ENCODE peak calls at places on chromosomes 7 and 10, in four cellular contexts. One of them, this sample, is unnamed.

GRCh38 chr10:88184543-88185297 is 321.3 kb downstream of the PTEN start:
- DNase-seq in HCT116: no peak
- DNase-seq in PC-3: no peak
- DNase-seq in dorsolateral prefrontal cortex: no peak
- DNase-seq in this sample: no peak

GRCh38 chr10:94343159-94343558 is 19.6 kb downstream of the NOC3L start:
- DNase-seq in PC-3: no peak
- DNase-seq in dorsolateral prefrontal cortex: no peak
- DNase-seq in HCT116: no peak
- DNase-seq in this sample: no peak

GRCh38 chr7:33700001-33700899 is 205.1 kb upstream of the BMPER start:
- DNase-seq in HCT116: no peak
- DNase-seq in dorsolateral prefrontal cortex: no peak
- DNase-seq in PC-3: no peak
- DNase-seq in this sample: no peak

GRCh38 chr7:44258423-44258760 is 57.6 kb downstream of the YKT6 start:
- DNase-seq in PC-3: no peak
- DNase-seq in HCT116: no peak
- DNase-seq in dorsolateral prefrontal cortex: no peak
- DNase-seq in this sample: no peak

GRCh38 chr7:75962607-75963382 is 31.6 kb downstream of the TMEM120A start:
- DNase-seq in HCT116: no peak
- DNase-seq in PC-3: no peak
- DNase-seq in dorsolateral prefrontal cortex: no peak
- DNase-seq in this sample: no peak

GRCh38 chr7:109552017-109552416 is 982.3 kb downstream of the DNAJB9 start:
- DNase-seq in dorsolateral prefrontal cortex: no peak
- DNase-seq in PC-3: peak; percentile 11
- DNase-seq in HCT116: no peak
- DNase-seq in this sample: no peak

GRCh38 chr7:34320926-34321609 is 336.9 kb upstream of the NPSR1 start:
- DNase-seq in dorsolateral prefrontal cortex: peak; percentile 28
- DNase-seq in HCT116: peak; percentile 54
- DNase-seq in PC-3: peak; percentile 74
- DNase-seq in this sample: peak; percentile 31

GRCh38 chr7:129925416-129926002 is 27.3 kb downstream of the UBE2H start:
- DNase-seq in dorsolateral prefrontal cortex: no peak
- DNase-seq in HCT116: no peak
- DNase-seq in PC-3: no peak
- DNase-seq in this sample: no peak

GRCh38 chr7:7992502-7992901 is 23.9 kb downstream of the GLCCI1 start:
- DNase-seq in HCT116: no peak
- DNase-seq in dorsolateral prefrontal cortex: no peak
- DNase-seq in PC-3: no peak
- DNase-seq in this sample: no peak

GRCh38 chr7:137443616-137444015 is 100.1 kb upstream of the PTN start:
- DNase-seq in PC-3: peak; percentile 77
- DNase-seq in dorsolateral prefrontal cortex: no peak
- DNase-seq in HCT116: no peak
- DNase-seq in this sample: no peak

GRCh38 chr7:121572615-121573014 is 176.5 kb upstream of the FAM3C start:
- DNase-seq in PC-3: no peak
- DNase-seq in dorsolateral prefrontal cortex: no peak
- DNase-seq in HCT116: no peak
- DNase-seq in this sample: no peak

GRCh38 chr10:110074986-110075664 is 67.3 kb downstream of the ADD3 start:
- DNase-seq in PC-3: peak; percentile 35
- DNase-seq in dorsolateral prefrontal cortex: no peak
- DNase-seq in HCT116: no peak
- DNase-seq in this sample: no peak

GRCh38 chr10:123148414-123149161 is 652 bp downstream of the HMX2 start:
- DNase-seq in HCT116: no peak
- DNase-seq in dorsolateral prefrontal cortex: no peak
- DNase-seq in PC-3: no peak
- DNase-seq in this sample: no peak

GRCh38 chr7:145104400-145104799 is 268.5 kb upstream of the TPK1 start:
- DNase-seq in HCT116: no peak
- DNase-seq in dorsolateral prefrontal cortex: no peak
- DNase-seq in PC-3: no peak
- DNase-seq in this sample: no peak

GRCh38 chr7:32942783-32943653 is 14.2 kb upstream of the FKBP9 start:
- DNase-seq in HCT116: peak; percentile 50
- DNase-seq in PC-3: peak; percentile 66
- DNase-seq in dorsolateral prefrontal cortex: peak; percentile 59
- DNase-seq in this sample: no peak

GRCh38 chr10:122014652-122015248 is 25.8 kb downstream of the TACC2 start:
- DNase-seq in dorsolateral prefrontal cortex: no peak
- DNase-seq in HCT116: no peak
- DNase-seq in PC-3: no peak
- DNase-seq in this sample: no peak

GRCh38 chr10:34727595-34728033 is 87.5 kb downstream of the PARD3 start:
- DNase-seq in PC-3: no peak
- DNase-seq in dorsolateral prefrontal cortex: no peak
- DNase-seq in HCT116: no peak
- DNase-seq in this sample: no peak

GRCh38 chr10:133002685-133003084 is 60.3 kb upstream of the CFAP46 start:
- DNase-seq in HCT116: no peak
- DNase-seq in PC-3: no peak
- DNase-seq in dorsolateral prefrontal cortex: no peak
- DNase-seq in this sample: no peak

GRCh38 chr7:115851291-115851690 is 179.3 kb downstream of the TFEC start:
- DNase-seq in HCT116: peak; percentile 54
- DNase-seq in PC-3: peak; percentile 69
- DNase-seq in dorsolateral prefrontal cortex: no peak
- DNase-seq in this sample: no peak

GRCh38 chr7:77838929-77839491 is 40.4 kb downstream of the PHTF2 start:
- DNase-seq in dorsolateral prefrontal cortex: no peak
- DNase-seq in PC-3: no peak
- DNase-seq in HCT116: no peak
- DNase-seq in this sample: no peak

GRCh38 chr7:128425851-128426250 is 16.1 kb upstream of the IMPDH1 start:
- DNase-seq in dorsolateral prefrontal cortex: peak; percentile 62
- DNase-seq in PC-3: peak; percentile 73
- DNase-seq in HCT116: peak; percentile 57
- DNase-seq in this sample: no peak

GRCh38 chr7:30682131-30683083 is at the start of gene CRHR2:
- DNase-seq in dorsolateral prefrontal cortex: no peak
- DNase-seq in PC-3: no peak
- DNase-seq in HCT116: no peak
- DNase-seq in this sample: no peak

GRCh38 chr10:70578371-70578947 is 24.1 kb downstream of the PRF1 start:
- DNase-seq in dorsolateral prefrontal cortex: no peak
- DNase-seq in HCT116: peak; percentile 100
- DNase-seq in PC-3: peak; percentile 100
- DNase-seq in this sample: peak; percentile 81

GRCh38 chr7:16649196-16649595 is 3.2 kb downstream of the BZW2 start:
- DNase-seq in PC-3: peak; percentile 74
- DNase-seq in HCT116: no peak
- DNase-seq in dorsolateral prefrontal cortex: no peak
- DNase-seq in this sample: no peak

GRCh38 chr10:72455889-72456588 is 101.3 kb upstream of the DNAJB12 start:
- DNase-seq in HCT116: no peak
- DNase-seq in PC-3: no peak
- DNase-seq in dorsolateral prefrontal cortex: no peak
- DNase-seq in this sample: no peak

DNA sequence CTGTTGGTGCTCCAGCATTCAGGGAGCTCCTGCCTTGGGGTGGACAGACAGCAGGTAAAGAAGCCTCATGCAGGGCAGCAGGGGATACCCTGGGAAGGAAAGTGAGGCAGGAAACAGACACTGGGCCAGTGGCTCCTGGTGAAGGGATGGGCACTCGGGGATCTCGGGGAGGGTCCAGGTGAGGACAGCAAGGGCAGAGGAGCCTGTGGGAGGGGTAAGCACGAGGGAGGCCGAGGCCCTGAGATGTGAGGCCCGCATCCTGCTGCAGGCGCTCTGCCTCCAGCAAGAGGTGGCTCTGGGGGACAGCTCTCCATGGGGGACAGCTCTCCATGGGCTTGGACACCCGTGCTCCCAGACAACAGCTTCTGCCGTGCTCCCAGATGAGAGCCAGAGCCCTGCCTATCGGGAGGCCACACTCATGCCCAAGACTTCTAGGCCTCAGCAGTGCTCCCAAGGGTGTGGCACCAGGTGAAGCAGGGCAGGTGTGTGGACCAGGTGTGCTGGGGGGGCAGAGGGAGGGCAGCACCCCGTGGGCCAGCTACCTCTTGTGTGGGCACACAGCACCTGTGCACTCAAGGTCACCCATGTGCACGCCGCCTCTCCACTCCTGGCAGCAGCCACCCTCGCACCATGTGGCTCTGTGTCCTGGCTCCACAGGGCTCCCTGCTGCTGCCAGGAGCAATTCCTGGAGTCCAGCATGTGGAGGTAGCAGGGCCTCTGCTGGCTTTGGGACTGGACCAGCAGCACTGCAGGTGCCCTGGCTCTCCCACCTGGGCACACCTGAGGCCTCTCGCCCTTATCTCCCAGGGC is 93.6 kb upstream of the INSIG1 start:
- DNase-seq in HCT116: no peak
- DNase-seq in dorsolateral prefrontal cortex: no peak
- DNase-seq in PC-3: no peak
- DNase-seq in this sample: no peak
- H3K27ac ChIP-seq in HCT116: no peak overlapping the region
- H3K27ac ChIP-seq in dorsolateral prefrontal cortex: no peak overlapping the region
- H3K27ac ChIP-seq in PC-3: peak overlapping the region; percentile 97
- H3K27ac ChIP-seq in this sample: no peak overlapping the region

GRCh38 chr10:129911451-129912160 is 52.5 kb downstream of the EBF3 start:
- DNase-seq in PC-3: no peak
- DNase-seq in HCT116: no peak
- DNase-seq in dorsolateral prefrontal cortex: no peak
- DNase-seq in this sample: no peak

GRCh38 chr10:129914153-129914855 is 49.8 kb downstream of the EBF3 start:
- DNase-seq in PC-3: no peak
- DNase-seq in HCT116: no peak
- DNase-seq in dorsolateral prefrontal cortex: no peak
- DNase-seq in this sample: no peak

GRCh38 chr10:129913021-129913695 is 50.9 kb downstream of the EBF3 start:
- DNase-seq in PC-3: no peak
- DNase-seq in HCT116: no peak
- DNase-seq in dorsolateral prefrontal cortex: no peak
- DNase-seq in this sample: no peak

GRCh38 chr10:129910861-129911260 is 53.2 kb downstream of the EBF3 start:
- DNase-seq in dorsolateral prefrontal cortex: no peak
- DNase-seq in PC-3: no peak
- DNase-seq in HCT116: no peak
- DNase-seq in this sample: no peak

DNA sequence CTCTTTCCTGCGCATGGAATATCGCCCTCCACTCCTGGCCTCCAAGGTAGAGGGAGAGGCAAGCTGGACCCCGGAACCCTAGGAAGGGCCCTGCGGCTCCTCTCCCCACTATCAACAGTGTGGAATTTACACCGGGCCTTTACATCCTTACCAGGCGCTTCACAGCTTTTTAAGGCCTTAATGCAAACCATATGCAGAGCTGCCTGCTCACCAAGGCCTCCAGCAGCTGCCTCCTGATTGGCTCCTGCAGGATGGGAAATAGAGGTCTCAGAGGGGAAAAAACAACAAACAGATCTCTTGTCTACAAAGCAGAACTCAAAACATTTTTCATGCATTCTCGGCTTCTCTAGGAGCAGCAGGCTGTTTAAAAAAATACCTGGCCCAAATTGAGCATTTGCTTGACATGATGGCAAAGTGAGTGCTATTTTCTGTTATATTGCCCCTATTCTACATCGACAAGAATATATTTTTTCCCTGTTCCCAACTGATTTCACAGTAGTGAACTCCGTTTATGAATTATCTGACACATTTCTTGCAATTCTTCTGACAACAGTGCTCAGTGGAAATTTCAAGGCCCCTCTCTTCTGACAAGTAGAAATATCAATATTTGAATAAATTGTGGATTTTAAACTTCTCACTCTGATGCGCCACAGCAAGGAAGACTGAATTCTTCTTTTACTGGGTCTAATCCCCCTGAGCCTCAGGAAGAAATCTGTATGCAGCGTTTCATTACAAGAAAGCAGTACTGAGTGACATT is 51.7 kb downstream of the EBF3 start:
- DNase-seq in dorsolateral prefrontal cortex: no peak
- DNase-seq in PC-3: no peak
- DNase-seq in HCT116: no peak
- DNase-seq in this sample: no peak
- H3K27ac ChIP-seq in dorsolateral prefrontal cortex: no peak overlapping the region
- H3K27ac ChIP-seq in PC-3: no peak overlapping the region
- H3K27ac ChIP-seq in HCT116: no peak overlapping the region
- H3K27ac ChIP-seq in this sample: no peak overlapping the region

GRCh38 chr7:73560035-73560835 is 2.7 kb upstream of the BCL7B start:
- DNase-seq in HCT116: no peak
- DNase-seq in PC-3: peak; percentile 57
- DNase-seq in dorsolateral prefrontal cortex: no peak
- DNase-seq in this sample: peak; percentile 51
- H3K27ac ChIP-seq in HCT116: peak overlapping the region; percentile 20
- H3K27ac ChIP-seq in PC-3: no peak overlapping the region
- H3K27ac ChIP-seq in dorsolateral prefrontal cortex: no peak overlapping the region
- H3K27ac ChIP-seq in this sample: no peak overlapping the region

GRCh38 chr10:73969224-73969811 is 28.6 kb upstream of the VCL start:
- DNase-seq in PC-3: no peak
- DNase-seq in dorsolateral prefrontal cortex: no peak
- DNase-seq in HCT116: no peak
- DNase-seq in this sample: no peak
- H3K27ac ChIP-seq in PC-3: no peak overlapping the region
- H3K27ac ChIP-seq in dorsolateral prefrontal cortex: no peak overlapping the region
- H3K27ac ChIP-seq in HCT116: no peak overlapping the region
- H3K27ac ChIP-seq in this sample: no peak overlapping the region

GRCh38 chr10:102817175-102817574 is 20.0 kb downstream of the CYP17A1 start:
- DNase-seq in dorsolateral prefrontal cortex: no peak
- DNase-seq in PC-3: no peak
- DNase-seq in HCT116: no peak
- DNase-seq in this sample: no peak
- H3K27ac ChIP-seq in dorsolateral prefrontal cortex: peak overlapping the region; percentile 90
- H3K27ac ChIP-seq in PC-3: no peak overlapping the region
- H3K27ac ChIP-seq in HCT116: no peak overlapping the region
- H3K27ac ChIP-seq in this sample: no peak overlapping the region

GRCh38 chr7:2156756-2157472 is 75.8 kb downstream of the MAD1L1 start:
- DNase-seq in dorsolateral prefrontal cortex: no peak
- DNase-seq in HCT116: no peak
- DNase-seq in PC-3: no peak
- DNase-seq in this sample: no peak
- H3K27ac ChIP-seq in dorsolateral prefrontal cortex: peak overlapping the region; percentile 93
- H3K27ac ChIP-seq in HCT116: no peak overlapping the region
- H3K27ac ChIP-seq in PC-3: peak overlapping the region; percentile 60
- H3K27ac ChIP-seq in this sample: no peak overlapping the region

This sample was measured in epithelial cell of prostate.